ENCODE peak calls at places on chromosomes 13 and 19, in four cellular contexts. F is hepatic stellate cell; V is stimulated activated CD8-positive, alpha-beta memory T cell treated with anti-CD3 and anti-CD28 coated beads, Interleukin-2, amount 100 ng/mL, for 1 hour; Q is activated naive CD8-positive, alpha-beta T cell treated with anti-CD3 and anti-CD28 coated beads, Interleukin-2, amount 50 U/mL, for 24 hours. P is an unnamed sample.
A peak's percentile ranks its signal among the peaks of the same experiment; 100 is the strongest.

GRCh38 chr13:26476111-26476743 is 81.3 kb upstream of the WASF3 start:
- DNase-seq in F (peak; percentile 48), V (no peak), Q (peak; percentile 18), P (no peak)

GRCh38 chr13:40189885-40190655 is 476.4 kb downstream of the FOXO1 start:
- DNase-seq in F (no peak), V (no peak), Q (no peak), P (no peak)

GRCh38 chr13:73658639-73659038 is 475.6 kb downstream of the KLF12 start:
- DNase-seq in F (no peak), V (no peak), Q (no peak), P (no peak)

GRCh38 chr13:48775804-48776203 is 122.1 kb downstream of the CYSLTR2 start:
- DNase-seq in F (peak; percentile 22), V (no peak), Q (no peak), P (peak; percentile 83)

GRCh38 chr13:98410591-98410990 is 166.3 kb downstream of the STK24 start:
- DNase-seq in F (no peak), V (no peak), Q (no peak), P (no peak)

GRCh38 chr19:7254590-7254989 is 39.6 kb downstream of the INSR start:
- DNase-seq in F (no peak), V (no peak), Q (no peak), P (no peak)

GRCh38 chr19:39631178-39631577 is 24.5 kb upstream of the LGALS16 start:
- DNase-seq in F (no peak), V (no peak), Q (no peak), P (no peak)

GRCh38 chr19:30052122-30053075 is 110.4 kb downstream of the URI1 start:
- DNase-seq in F (no peak), V (no peak), Q (no peak), P (no peak)

GRCh38 chr19:18321729-18322091 is 1.2 kb downstream of the LSM4 start:
- DNase-seq in F (no peak), V (no peak), Q (peak; percentile 40), P (no peak)

GRCh38 chr19:44050740-44051653 is 839 bp upstream of the ZNF223 start:
- DNase-seq in F (no peak), V (no peak), Q (peak; percentile 7), P (peak; percentile 13)

GRCh38 chr19:38736036-38736412 is 8.2 kb downstream of the CAPN12 start:
- DNase-seq in F (no peak), V (no peak), Q (peak; percentile 64), P (peak; percentile 63)

GRCh38 chr13:102033316-102033715 is 368.5 kb downstream of the FGF14 start:
- DNase-seq in F (no peak), V (no peak), Q (no peak), P (no peak)

GRCh38 chr19:10881403-10882107 is 10.2 kb downstream of the CARM1 start:
- DNase-seq in F (no peak), V (no peak), Q (no peak), P (no peak)

P was measured in Daoy.